ENCODE peak calls at places on chromosome 3, in five cellular contexts. J, U, A, G and M are unnamed samples. For H3K27me3, the result is how much of the 10 kb centered on the place peaks cover.

GRCh38 chr3:87313641-87314040 is 37.3 kb upstream of the POU1F1 start:
- DNase-seq in J (no peak), U (peak), A (no peak), G (no peak), M (no peak)

GRCh38 chr3:152403632-152404066 is 134.9 kb downstream of the MBNL1 start:
- DNase-seq in U (no peak), J (peak), A (peak), G (no peak), M (no peak)

GRCh38 chr3:67692621-67693020 is 38.2 kb upstream of the SUCLG2 start:
- DNase-seq in A (no peak), U (no peak), J (no peak), G (no peak), M (no peak)

GRCh38 chr3:66259721-66260255 is 39.0 kb downstream of the SLC25A26 start:
- DNase-seq in G (no peak), U (no peak), J (no peak), A (no peak), M (no peak)

GRCh38 chr3:49020335-49021212 is 1.3 kb upstream of the NDUFAF3 start:
- DNase-seq in U (no peak), G (peak), J (peak), A (peak), M (no peak)

GRCh38 chr3:73637042-73637441 is 12.3 kb upstream of the PDZRN3 start:
- DNase-seq in A (no peak), G (no peak), J (no peak), U (no peak), M (no peak)

GRCh38 chr3:157029365-157029790 is 130.6 kb downstream of the CCNL1 start:
- DNase-seq in J (no peak), G (no peak), U (no peak), A (no peak), M (no peak)

GRCh38 chr3:191383104-191383503 is 52.8 kb upstream of the UTS2B start:
- DNase-seq in A (no peak), G (no peak), U (no peak), J (no peak), M (no peak)

GRCh38 chr3:66098436-66098835 is 59.7 kb upstream of the MAGI1 start:
- DNase-seq in U (no peak), G (no peak), A (no peak), J (no peak), M (no peak)

GRCh38 chr3:194312743-194313281 is 38.3 kb downstream of the CPN2 start:
- DNase-seq in U (no peak), A (peak), G (peak), J (no peak), M (no peak)

GRCh38 chr3:168850109-168850508 is 754.4 kb upstream of the GOLIM4 start:
- DNase-seq in A (no peak), U (no peak), G (no peak), J (no peak), M (no peak)

GRCh38 chr3:120429921-120430361 is 20.9 kb downstream of the FSTL1 start:
- DNase-seq in U (no peak), J (no peak), G (no peak), A (no peak), M (no peak)

GRCh38 chr3:177947901-177948300 is 588.3 kb upstream of the KCNMB2 start:
- DNase-seq in A (no peak), J (no peak), U (no peak), G (no peak), M (no peak)

GRCh38 chr3:156682963-156683362 is 8.6 kb downstream of the TIPARP start:
- DNase-seq in G (no peak), J (no peak), A (no peak), U (no peak), M (no peak)

GRCh38 chr3:63809607-63810006 is 9.5 kb upstream of the C3orf49 start:
- DNase-seq in J (no peak), G (no peak), U (peak), A (no peak), M (no peak)

GRCh38 chr3:11405323-11405722 is 133.1 kb downstream of the ATG7 start:
- DNase-seq in G (no peak), U (no peak), A (no peak), J (no peak), M (no peak)

GRCh38 chr3:124600765-124601164 is 129.5 kb upstream of the UMPS start:
- DNase-seq in A (no peak), U (no peak), J (no peak), G (no peak), M (no peak)

GRCh38 chr3:46921041-46921440 is 43.5 kb downstream of the PTH1R start:
- DNase-seq in G (peak), U (no peak), J (no peak), A (no peak), M (no peak)

GRCh38 chr3:25284249-25284648 is 143.8 kb upstream of the RARB start:
- DNase-seq in A (no peak), J (no peak), U (no peak), G (no peak), M (no peak)

GRCh38 chr3:142779591-142779990 is 55.8 kb downstream of the TRPC1 start:
- DNase-seq in A (no peak), J (no peak), U (no peak), G (no peak), M (no peak)

GRCh38 chr3:125440970-125441369 is 65.8 kb upstream of the ZNF148 start:
- DNase-seq in U (no peak), A (no peak), J (no peak), G (no peak), M (no peak)

GRCh38 chr3:105835606-105836005 is 33.2 kb downstream of the CBLB start:
- DNase-seq in A (no peak), J (no peak), G (no peak), U (no peak), M (no peak)

GRCh38 chr3:157310329-157311065 is 126.2 kb upstream of the PTX3 start:
- DNase-seq in U (no peak), A (no peak), G (no peak), J (no peak), M (no peak)

GRCh38 chr3:18301781-18302180 is 123.4 kb downstream of the SATB1 start:
- DNase-seq in A (no peak), G (no peak), U (peak), J (no peak), M (no peak)

GRCh38 chr3:50630916-50631315 is 14.0 kb downstream of the MAPKAPK3 start:
- DNase-seq in U (no peak), A (no peak), J (no peak), G (no peak), M (no peak)

GRCh38 chr3:58068126-58068809 is 60.0 kb downstream of the FLNB start:
- DNase-seq in A (no peak), U (no peak), J (no peak), G (no peak), M (no peak)

GRCh38 chr3:191030983-191031382 is 168.1 kb upstream of the OSTN start:
- DNase-seq in U (no peak), A (no peak), J (no peak), G (no peak), M (no peak)

GRCh38 chr3:192816274-192816853 is 89.0 kb upstream of the FGF12 start:
- DNase-seq in G (no peak), J (no peak), U (peak), A (peak), M (no peak)
- TF ChIP-seq CTCF in G (peak), J (peak), U (peak), A (peak), M (peak)

GRCh38 chr3:93969443-93969842 is 4.3 kb downstream of the PROS1 start:
- DNase-seq in U (peak), J (peak), G (no peak), A (no peak), M (no peak)
- H3K27ac ChIP-seq in U (peak), J (no peak), G (no peak), A (no peak), M (no peak)

DNA sequence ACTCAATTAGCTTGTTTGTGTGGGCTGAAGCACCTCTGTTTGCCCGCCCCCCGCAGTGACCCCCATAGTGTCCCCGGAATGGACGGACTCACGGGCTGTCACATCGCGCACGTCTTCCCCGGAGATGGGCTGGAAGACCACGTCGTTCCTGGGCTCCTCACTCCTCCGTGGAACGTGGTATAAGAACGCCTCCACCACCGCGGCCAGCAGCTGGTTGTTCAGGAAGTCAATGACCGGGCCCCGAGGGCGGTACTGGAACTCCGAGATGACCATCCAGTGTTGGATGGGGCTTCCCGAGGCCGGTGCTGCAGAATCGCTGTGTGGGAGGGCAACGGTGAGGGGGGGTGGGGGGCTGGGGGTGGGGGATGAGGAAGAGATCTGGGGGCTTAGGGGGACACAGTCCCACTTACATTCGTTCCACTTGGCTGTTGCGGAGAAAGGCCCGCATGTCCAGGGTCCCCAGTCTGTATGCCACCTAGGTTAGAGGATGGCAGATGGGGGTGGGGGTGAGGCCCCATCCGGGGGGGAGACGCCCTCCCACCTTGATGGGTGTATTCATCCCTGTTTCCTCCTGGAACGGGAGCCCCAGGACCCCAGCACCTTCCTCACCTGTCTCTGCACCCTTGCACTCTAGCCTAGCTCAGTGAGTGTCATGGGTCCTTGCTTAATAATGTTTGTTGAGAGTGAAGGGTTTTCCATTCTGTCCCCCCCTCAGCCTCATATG is 30.2 kb downstream of the MUC20 start:
- DNase-seq in G (no peak), A (no peak), U (no peak), J (no peak), M (no peak)
- H3K27me3 ChIP-seq in G (under half), A (under half), U (under half), J (under half), M (under half)

GRCh38 chr3:111283165-111283564 is 211.5 kb downstream of the NECTIN3 start:
- DNase-seq in U (no peak), J (no peak), A (no peak), G (no peak), M (no peak)

GRCh38 chr3:111282024-111282423 is 210.4 kb downstream of the NECTIN3 start:
- DNase-seq in J (no peak), A (no peak), G (no peak), U (peak), M (no peak)

GRCh38 chr3:111278961-111279360 is 207.3 kb downstream of the NECTIN3 start:
- DNase-seq in A (no peak), U (no peak), J (no peak), G (no peak), M (no peak)

GRCh38 chr3:111277226-111277625 is 205.6 kb downstream of the NECTIN3 start:
- DNase-seq in J (no peak), U (peak), A (no peak), G (no peak), M (no peak)
- TF ChIP-seq CTCF in J (no peak), U (peak), A (no peak), G (no peak), M (no peak)

GRCh38 chr3:129352045-129352444 is 73.4 kb downstream of the HMCES start:
- DNase-seq in U (no peak), J (no peak), A (no peak), G (no peak), M (no peak)
- H3K27ac ChIP-seq in U (no peak), J (no peak), A (no peak), G (no peak), M (no peak)

GRCh38 chr3:44110643-44111042 is 131.0 kb upstream of the TOPAZ1 start:
- DNase-seq in G (no peak), J (no peak), U (no peak), A (no peak), M (no peak)
- H3K27me3 ChIP-seq in G (under half), J (under half), U (under half), A (under half), M (under half)

DNA sequence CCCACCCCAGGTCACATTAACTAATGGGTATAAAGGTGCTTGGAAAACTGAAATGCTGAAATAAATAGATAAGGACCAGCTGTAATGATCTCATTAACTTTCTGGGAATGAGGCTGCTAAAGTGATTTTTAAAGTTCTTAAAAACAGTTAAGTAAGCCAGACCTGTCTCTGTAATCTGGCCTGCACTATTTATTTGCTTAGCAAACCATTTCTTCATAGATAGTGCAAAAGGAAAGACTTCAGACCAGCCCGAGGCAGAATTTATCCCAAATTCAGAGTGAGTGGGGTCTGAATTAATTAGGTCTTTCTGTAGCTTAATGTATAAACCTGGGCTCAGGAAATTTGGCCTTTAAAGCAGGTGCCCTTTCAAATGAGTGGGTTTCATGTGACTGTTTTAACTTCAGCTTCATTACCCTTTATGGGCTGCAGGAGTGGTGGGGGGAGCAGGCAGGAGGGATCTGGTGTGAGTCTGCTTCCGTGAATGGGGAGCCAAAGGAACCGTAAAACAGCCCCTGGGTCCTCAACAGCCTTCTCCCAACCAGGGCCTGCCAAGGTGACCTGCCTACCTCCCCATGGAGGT is 31.4 kb downstream of the MAGEF1 start:
- DNase-seq in U (no peak), A (no peak), G (no peak), J (no peak), M (no peak)
- TF ChIP-seq CTCF in U (no peak), A (no peak), G (no peak), J (no peak), M (no peak)

GRCh38 chr3:42649783-42650182 is 3.7 kb upstream of the ZBTB47 start:
- DNase-seq in U (no peak), J (no peak), A (no peak), G (no peak), M (no peak)
- H3K27ac ChIP-seq in U (no peak), J (no peak), A (no peak), G (no peak), M (no peak)

DNA sequence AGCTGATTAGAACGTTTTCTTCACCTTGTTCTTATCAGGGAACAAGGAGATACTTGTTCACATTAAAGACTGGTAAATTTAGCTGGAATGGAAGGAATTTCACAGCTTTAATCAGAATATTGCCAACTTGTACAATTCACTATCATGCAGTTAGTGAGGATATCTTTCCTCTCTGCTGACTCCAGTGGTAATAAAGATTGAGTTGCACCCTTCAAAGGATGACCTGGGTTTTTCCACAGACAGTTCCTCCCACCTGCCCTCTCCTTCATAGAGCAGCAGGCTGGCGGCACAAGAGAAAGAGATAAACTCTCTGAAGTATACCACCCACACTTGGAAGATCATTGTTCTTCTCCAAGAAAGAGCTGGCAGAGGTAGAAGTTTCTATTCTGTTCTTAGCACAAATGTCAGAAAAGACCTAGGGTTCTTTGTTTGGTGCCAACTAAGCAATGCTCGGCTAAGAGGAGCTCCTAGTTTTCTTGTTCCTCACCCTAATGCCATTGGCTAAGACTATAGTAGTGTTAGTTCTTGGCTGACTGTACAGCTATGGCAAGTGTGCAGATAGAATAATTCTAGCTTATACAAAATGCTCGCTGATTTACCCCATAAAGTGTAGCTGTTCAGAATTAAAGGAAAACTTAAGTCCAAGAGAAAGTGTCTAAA is 169.1 kb downstream of the CLSTN2 start:
- DNase-seq in J (no peak), A (no peak), U (no peak), G (no peak), M (no peak)
- H3K27me3 ChIP-seq in J (under half), A (under half), U (under half), G (under half), M (under half)

GRCh38 chr3:170483485-170484262 is 65.0 kb downstream of the CLDN11 start:
- DNase-seq in G (no peak), U (no peak), J (no peak), A (no peak), M (no peak)
- TF ChIP-seq CTCF in G (no peak), U (peak), J (no peak), A (no peak), M (no peak)